ENCODE peak calls at places on chromosomes 16 and 17, in seven cellular contexts. X is DND-41; A is ovary; K is IMR-90; D is esophagus squamous epithelium; N is CD8-positive, alpha-beta T cell; G is testis. Z is an unnamed sample. For H3K36me3, the result is how much of the 10 kb centered on the place peaks cover.

GRCh38 chr17:45755050-45755449 is 29.1 kb upstream of the CRHR1 start:
- DNase-seq in K (no peak), X (no peak), N (no peak), A (no peak), G (no peak), D (no peak), Z (no peak)

GRCh38 chr17:45029758-45030423 is 21.5 kb downstream of the DCAKD start:
- DNase-seq in A (no peak), G (no peak), D (no peak), N (no peak), K (no peak), X (no peak), Z (no peak)

GRCh38 chr16:89491974-89492687 is 1.8 kb upstream of the ANKRD11 start:
- DNase-seq in X (no peak), N (no peak), A (no peak), K (no peak), D (no peak), G (no peak), Z (no peak)

GRCh38 chr16:56927471-56927870 is 4.5 kb upstream of the HERPUD1 start:
- DNase-seq in D (no peak), K (no peak), N (no peak), X (no peak), A (no peak), G (no peak), Z (no peak)

GRCh38 chr17:61551255-61551742 is 39.7 kb downstream of the NACA2 start:
- DNase-seq in G (no peak), K (peak), X (no peak), N (no peak), D (no peak), A (no peak), Z (peak)

GRCh38 chr16:86431540-86431939 is 78.8 kb upstream of the FOXF1 start:
- DNase-seq in K (no peak), N (no peak), G (no peak), A (no peak), D (no peak), X (no peak), Z (no peak)

GRCh38 chr17:82630212-82630611 is 18.0 kb downstream of the WDR45B start:
- DNase-seq in X (no peak), N (no peak), D (no peak), G (no peak), A (no peak), K (no peak), Z (no peak)

GRCh38 chr17:67431210-67432015 is 54.3 kb downstream of the PITPNC1 start:
- DNase-seq in A (no peak), G (no peak), X (no peak), K (peak), N (peak), D (no peak), Z (no peak)

GRCh38 chr16:20956319-20956718 is 55.7 kb downstream of the LYRM1 start:
- DNase-seq in D (no peak), A (no peak), G (no peak), K (peak), N (no peak), X (no peak), Z (no peak)

GRCh38 chr16:77613115-77613514 is 109.2 kb upstream of the NUDT7 start:
- DNase-seq in D (no peak), K (no peak), X (no peak), G (no peak), N (no peak), A (no peak), Z (no peak)

GRCh38 chr17:5759501-5759925 is 175.2 kb upstream of the NLRP1 start:
- DNase-seq in D (no peak), A (no peak), K (no peak), X (peak), N (no peak), G (peak), Z (no peak)

GRCh38 chr16:74556375-74556922 is 50.5 kb downstream of the GLG1 start:
- DNase-seq in N (no peak), A (no peak), D (no peak), G (no peak), X (no peak), K (no peak), Z (no peak)

GRCh38 chr16:67541391-67542263 is 13.0 kb downstream of the RIPOR1 start:
- DNase-seq in X (no peak), A (peak), N (no peak), K (peak), G (no peak), D (no peak), Z (no peak)

GRCh38 chr17:50834786-50835562 is 412 bp upstream of the WFIKKN2 start:
- DNase-seq in G (peak), X (no peak), D (no peak), A (peak), K (peak), N (no peak), Z (no peak)

GRCh38 chr17:5544115-5544514 is 40.2 kb downstream of the NLRP1 start:
- DNase-seq in A (no peak), D (no peak), K (no peak), G (no peak), N (peak), X (no peak), Z (no peak)

GRCh38 chr16:80507538-80507937 is 33.3 kb upstream of the DYNLRB2 start:
- DNase-seq in G (no peak), X (no peak), N (no peak), A (no peak), D (no peak), K (no peak), Z (no peak)

GRCh38 chr16:65740716-65741115 is 618.9 kb upstream of the CDH11 start:
- DNase-seq in N (no peak), A (no peak), K (peak), G (no peak), D (no peak), X (no peak), Z (no peak)

GRCh38 chr16:26464576-26465266 is 602.0 kb upstream of the C16orf82 start:
- DNase-seq in A (no peak), X (peak), N (no peak), D (no peak), K (no peak), G (peak), Z (no peak)

GRCh38 chr16:54287758-54288591 is 1.4 kb upstream of the IRX3 start:
- DNase-seq in N (no peak), A (no peak), X (no peak), D (no peak), K (no peak), G (no peak), Z (no peak)

GRCh38 chr16:46972971-46973456 is 460 bp downstream of the DNAJA2 start:
- DNase-seq in X (peak), A (peak), K (no peak), N (peak), D (no peak), G (no peak), Z (peak)

GRCh38 chr17:32445075-32445427 is 741 bp downstream of the PSMD11 start:
- DNase-seq in A (no peak), N (no peak), K (peak), D (no peak), G (peak), X (peak), Z (peak)

GRCh38 chr17:6626616-6627015 is 13.9 kb downstream of the KIAA0753 start:
- DNase-seq in A (no peak), K (no peak), D (no peak), G (no peak), N (no peak), X (no peak), Z (no peak)

GRCh38 chr16:88888778-88889387 is 22.4 kb upstream of the PABPN1L start:
- DNase-seq in X (peak), K (no peak), N (no peak), D (no peak), A (no peak), G (no peak), Z (no peak)

GRCh38 chr17:10681866-10682446 is 15.4 kb downstream of the SCO1 start:
- DNase-seq in X (no peak), N (no peak), G (no peak), A (no peak), K (peak), D (no peak), Z (no peak)

GRCh38 chr17:15493031-15493750 is 25.8 kb upstream of the CDRT4 start:
- DNase-seq in A (no peak), X (no peak), D (no peak), N (no peak), K (no peak), G (no peak), Z (no peak)

GRCh38 chr16:79008036-79008868 is 592.3 kb downstream of the MAF start:
- DNase-seq in D (no peak), G (no peak), A (no peak), N (no peak), K (no peak), X (no peak), Z (no peak)

GRCh38 chr17:59765038-59765437 is 57.6 kb downstream of the VMP1 start:
- DNase-seq in A (no peak), G (no peak), K (peak), N (no peak), X (no peak), D (no peak), Z (no peak)

GRCh38 chr17:59764292-59764741 is 56.9 kb downstream of the VMP1 start:
- DNase-seq in N (no peak), G (no peak), X (no peak), K (peak), D (no peak), A (no peak), Z (no peak)

GRCh38 chr17:59767176-59767575 is 59.7 kb downstream of the VMP1 start:
- DNase-seq in K (no peak), N (no peak), X (no peak), A (no peak), G (no peak), D (no peak), Z (no peak)

GRCh38 chr17:59763861-59764260 is 56.4 kb downstream of the VMP1 start:
- DNase-seq in N (no peak), G (no peak), D (no peak), X (no peak), A (no peak), K (peak), Z (no peak)

GRCh38 chr17:59766486-59766885 is 59.0 kb downstream of the VMP1 start:
- DNase-seq in G (no peak), N (no peak), A (no peak), K (peak), X (no peak), D (no peak), Z (no peak)
- H3K36me3 ChIP-seq in G (under half), N (under half), A (under half), K (under half), X (under half), D (under half), Z (under half)

GRCh38 chr16:24776486-24777220 is 47.2 kb downstream of the TNRC6A start:
- DNase-seq in G (no peak), K (peak), N (no peak), X (no peak), A (no peak), D (no peak), Z (no peak)

GRCh38 chr16:24781256-24781655 is 51.8 kb downstream of the TNRC6A start:
- DNase-seq in N (no peak), K (no peak), X (no peak), D (no peak), A (no peak), G (no peak), Z (no peak)

GRCh38 chr16:24774510-24774909 is 45.1 kb downstream of the TNRC6A start:
- DNase-seq in D (no peak), N (no peak), X (no peak), A (no peak), K (no peak), G (no peak), Z (no peak)

GRCh38 chr16:24775455-24775854 is 46.0 kb downstream of the TNRC6A start:
- DNase-seq in N (no peak), D (no peak), X (no peak), G (peak), A (no peak), K (peak), Z (no peak)

DNA sequence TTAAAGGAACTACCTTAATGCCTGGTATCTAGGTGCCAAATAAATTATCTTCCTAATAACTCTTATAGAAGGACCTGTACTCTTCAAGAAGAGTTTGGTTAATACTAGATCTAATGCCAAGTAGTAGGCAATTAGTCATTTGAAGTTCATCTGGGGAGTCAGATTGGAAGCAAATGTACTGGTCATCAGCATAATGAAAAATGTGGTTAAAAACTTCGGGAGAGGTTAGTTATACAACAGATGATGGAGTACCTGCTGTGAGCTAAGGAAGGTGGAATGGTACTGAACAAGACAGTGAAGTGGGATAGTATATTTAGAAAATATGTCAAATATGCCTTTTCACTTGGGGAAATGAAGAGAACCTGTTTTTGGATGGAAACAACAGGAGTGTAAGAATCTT is 49.2 kb downstream of the TNRC6A start:
- DNase-seq in X (no peak), K (no peak), G (no peak), N (no peak), A (no peak), D (no peak), Z (no peak)
- H3K27ac ChIP-seq in X (no peak), K (no peak), G (no peak), N (no peak), A (no peak), D (no peak), Z (no peak)

GRCh38 chr16:85027349-85027967 is at the start of gene KIAA0513:
- DNase-seq in D (peak), N (peak), G (peak), X (peak), K (peak), A (peak), Z (peak)

GRCh38 chr16:85029413-85029794 is 1.8 kb downstream of the KIAA0513 start:
- DNase-seq in N (peak), A (no peak), K (peak), D (no peak), X (peak), G (peak), Z (peak)

GRCh38 chr16:85029981-85030381 is 2.4 kb downstream of the KIAA0513 start:
- DNase-seq in D (no peak), A (peak), X (no peak), K (peak), G (peak), N (no peak), Z (no peak)

GRCh38 chr16:85027968-85028637 is 508 bp downstream of the KIAA0513 start:
- DNase-seq in D (no peak), X (no peak), A (no peak), G (no peak), K (no peak), N (peak), Z (peak)

GRCh38 chr16:85028638-85029412 is 1.2 kb downstream of the KIAA0513 start:
- DNase-seq in N (peak), A (no peak), X (peak), D (no peak), K (peak), G (peak), Z (peak)
- H3K4me3 ChIP-seq in N (peak), A (peak), X (peak), D (peak), K (peak), G (peak), Z (peak)

GRCh38 chr16:1375741-1376410 is 24.1 kb downstream of the GNPTG start:
- DNase-seq in D (no peak), X (no peak), K (no peak), N (no peak), A (no peak), G (no peak), Z (no peak)

GRCh38 chr16:1374418-1375297 is 22.9 kb downstream of the GNPTG start:
- DNase-seq in X (no peak), G (no peak), K (no peak), A (no peak), D (no peak), N (no peak), Z (no peak)

GRCh38 chr16:1371054-1371978 is 19.6 kb downstream of the GNPTG start:
- DNase-seq in N (no peak), G (peak), X (no peak), K (no peak), D (no peak), A (no peak), Z (no peak)

GRCh38 chr16:1375298-1375640 is 23.5 kb downstream of the GNPTG start:
- DNase-seq in D (no peak), K (no peak), A (no peak), G (no peak), X (no peak), N (no peak), Z (no peak)

GRCh38 chr16:1372292-1372950 is 20.7 kb downstream of the GNPTG start:
- DNase-seq in N (no peak), A (no peak), D (no peak), K (no peak), X (no peak), G (no peak), Z (no peak)
- H3K36me3 ChIP-seq in N (under half), A (under half), D (half or more), K (under half), X (under half), G (under half), Z (under half)

GRCh38 chr17:28338056-28338768 is 2.7 kb downstream of the TNFAIP1 start:
- DNase-seq in D (no peak), G (no peak), N (no peak), K (peak), A (no peak), X (no peak), Z (no peak)
- H3K27ac ChIP-seq in D (peak), G (no peak), N (no peak), K (peak), A (no peak), X (no peak), Z (no peak)